ENCODE peak calls at places on chromosome 21, in six cellular contexts. Q, B, V, S, I and H are unnamed samples.
A peak's percentile ranks its signal among the peaks of the same experiment; 100 is the strongest.

GRCh38 chr21:31108969-31109368 is 70.7 kb upstream of the KRTAP19-8 start:
- DNase-seq in Q (peak; percentile 3), B (peak; percentile 42), V (no peak), S (no peak), I (no peak), H (no peak)

GRCh38 chr21:27570306-27570868 is 603.5 kb upstream of the ADAMTS5 start:
- DNase-seq in Q (peak; percentile 90), B (peak; percentile 95), V (no peak), S (peak; percentile 39), I (no peak), H (peak; percentile 96)

GRCh38 chr21:25809013-25809412 is 74.2 kb downstream of the GABPA start:
- DNase-seq in Q (no peak), B (peak; percentile 36), V (no peak), S (no peak), I (no peak), H (peak; percentile 81)

GRCh38 chr21:18384771-18385170 is 18.8 kb downstream of the TMPRSS15 start:
- DNase-seq in Q (no peak), B (peak; percentile 6), V (no peak), S (peak; percentile 1), I (peak; percentile 2), H (peak; percentile 0)

GRCh38 chr21:25708467-25709065 is 26.1 kb downstream of the ATP5PF start:
- DNase-seq in Q (peak; percentile 31), B (peak; percentile 53), V (peak; percentile 42), S (peak; percentile 56), I (peak; percentile 44), H (peak; percentile 8)

GRCh38 chr21:14886001-14886400 is 178.8 kb downstream of the NRIP1 start:
- DNase-seq in Q (no peak), B (no peak), V (no peak), S (no peak), I (no peak), H (no peak)

GRCh38 chr21:14541840-14542495 is 4.1 kb downstream of the SAMSN1 start:
- DNase-seq in Q (no peak), B (no peak), V (peak; percentile 50), S (peak; percentile 64), I (no peak), H (no peak)

GRCh38 chr21:45973475-45974072 is 8.0 kb upstream of the COL6A1 start:
- DNase-seq in Q (peak; percentile 82), B (peak; percentile 90), V (peak; percentile 92), S (peak; percentile 77), I (peak; percentile 26), H (peak; percentile 24)

GRCh38 chr21:32249551-32250280 is 29.1 kb downstream of the MIS18A start:
- DNase-seq in Q (no peak), B (no peak), V (no peak), S (no peak), I (no peak), H (no peak)

GRCh38 chr21:46472246-46472645 is 13.6 kb downstream of the DIP2A start:
- DNase-seq in Q (no peak), B (no peak), V (no peak), S (peak; percentile 71), I (no peak), H (no peak)

GRCh38 chr21:44414291-44415072 is 40.8 kb upstream of the LRRC3 start:
- DNase-seq in Q (no peak), B (no peak), V (no peak), S (no peak), I (no peak), H (no peak)

GRCh38 chr21:26815197-26815596 is 30.0 kb downstream of the ADAMTS1 start:
- DNase-seq in Q (no peak), B (no peak), V (no peak), S (no peak), I (no peak), H (no peak)

GRCh38 chr21:26449161-26449560 is 123.9 kb downstream of the CYYR1 start:
- DNase-seq in Q (peak; percentile 69), B (peak; percentile 88), V (no peak), S (peak; percentile 9), I (no peak), H (peak; percentile 87)

GRCh38 chr21:45698493-45698947 is 55.0 kb downstream of the PCBP3 start:
- DNase-seq in Q (peak; percentile 94), B (peak; percentile 94), V (no peak), S (peak; percentile 14), I (no peak), H (peak; percentile 89)

GRCh38 chr21:17472592-17473271 is 40.1 kb upstream of the CXADR start:
- DNase-seq in Q (no peak), B (no peak), V (no peak), S (no peak), I (no peak), H (no peak)

GRCh38 chr21:46457801-46458314 is 833 bp upstream of the DIP2A start:
- DNase-seq in Q (peak; percentile 55), B (peak; percentile 81), V (peak; percentile 33), S (peak; percentile 49), I (peak; percentile 30), H (peak; percentile 53)

GRCh38 chr21:25550805-25551204 is 56.5 kb downstream of the MRPL39 start:
- DNase-seq in Q (no peak), B (no peak), V (no peak), S (no peak), I (no peak), H (no peak)

GRCh38 chr21:45134677-45135076 is 60.3 kb downstream of the ADARB1 start:
- DNase-seq in Q (no peak), B (no peak), V (no peak), S (no peak), I (no peak), H (no peak)

GRCh38 chr21:44730028-44730395 is 18.6 kb upstream of the TSPEAR start:
- DNase-seq in Q (no peak), B (no peak), V (no peak), S (no peak), I (no peak), H (no peak)

GRCh38 chr21:25857308-25858099 is 122.7 kb downstream of the GABPA start:
- DNase-seq in Q (no peak), B (no peak), V (no peak), S (no peak), I (no peak), H (no peak)

GRCh38 chr21:21177353-21177986 is 179.3 kb downstream of the NCAM2 start:
- DNase-seq in Q (no peak), B (no peak), V (no peak), S (no peak), I (no peak), H (no peak)

GRCh38 chr21:14273736-14274538 is 58.0 kb downstream of the RBM11 start:
- DNase-seq in Q (no peak), B (no peak), V (no peak), S (no peak), I (no peak), H (peak; percentile 28)

GRCh38 chr21:26810266-26810665 is 34.9 kb downstream of the ADAMTS1 start:
- DNase-seq in Q (no peak), B (peak; percentile 33), V (no peak), S (no peak), I (no peak), H (no peak)

GRCh38 chr21:44437696-44438431 is 17.4 kb upstream of the LRRC3 start:
- DNase-seq in Q (no peak), B (no peak), V (no peak), S (no peak), I (no peak), H (no peak)

GRCh38 chr21:36068748-36069398 is 951 bp upstream of the CBR1 start:
- DNase-seq in Q (no peak), B (no peak), V (no peak), S (no peak), I (no peak), H (no peak)

GRCh38 chr21:28793043-28793442 is 199.6 kb downstream of the LTN1 start:
- DNase-seq in Q (peak; percentile 21), B (peak; percentile 63), V (no peak), S (no peak), I (peak; percentile 1), H (no peak)

GRCh38 chr21:45460011-45460565 is 55.1 kb downstream of the COL18A1 start:
- DNase-seq in Q (no peak), B (no peak), V (no peak), S (no peak), I (no peak), H (no peak)

GRCh38 chr21:41393876-41394465 is 32.1 kb upstream of the MX1 start:
- DNase-seq in Q (no peak), B (no peak), V (no peak), S (no peak), I (no peak), H (no peak)
- H3K4me2 ChIP-seq in Q (no peak overlapping the region), B (no peak overlapping the region), V (no peak overlapping the region), S (no peak overlapping the region), I (no peak overlapping the region), H (no peak overlapping the region)

DNA sequence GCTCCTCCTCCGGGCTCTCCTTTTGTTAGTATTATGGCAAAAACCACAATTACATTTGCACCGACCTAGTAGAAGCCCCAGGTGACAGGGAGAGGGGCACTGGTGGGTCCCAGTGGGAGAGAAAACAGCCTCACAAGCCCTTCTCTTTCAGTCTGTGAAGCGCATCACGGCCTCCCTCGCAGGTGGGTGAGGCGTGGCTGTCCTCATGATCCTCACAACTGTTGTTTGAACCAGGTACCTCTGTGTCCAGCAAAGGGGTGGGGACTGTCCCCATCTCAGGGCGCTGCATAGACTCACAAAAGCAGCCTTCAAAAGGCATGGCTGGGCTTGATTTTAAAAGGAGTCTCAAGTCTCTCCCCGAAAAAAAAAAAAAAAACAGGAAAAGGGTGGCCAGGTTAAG is 7.9 kb upstream of the C2CD2 start:
- DNase-seq in Q (no peak), B (no peak), V (no peak), S (no peak), I (no peak), H (no peak)
- H3K4me2 ChIP-seq in Q (no peak overlapping the region), B (no peak overlapping the region), V (no peak overlapping the region), S (peak overlapping the region; percentile 49), I (no peak overlapping the region), H (no peak overlapping the region)

GRCh38 chr21:41185802-41186201 is 17.8 kb downstream of the BACE2 start:
- DNase-seq in Q (no peak), B (no peak), V (no peak), S (no peak), I (no peak), H (no peak)

GRCh38 chr21:41182547-41182946 is 14.6 kb downstream of the BACE2 start:
- DNase-seq in Q (no peak), B (no peak), V (no peak), S (no peak), I (no peak), H (no peak)

GRCh38 chr21:41186763-41187536 is 19.0 kb downstream of the BACE2 start:
- DNase-seq in Q (no peak), B (no peak), V (no peak), S (no peak), I (no peak), H (peak; percentile 40)

GRCh38 chr21:41180752-41181151 is 12.8 kb downstream of the BACE2 start:
- DNase-seq in Q (no peak), B (no peak), V (no peak), S (no peak), I (no peak), H (no peak)

DNA sequence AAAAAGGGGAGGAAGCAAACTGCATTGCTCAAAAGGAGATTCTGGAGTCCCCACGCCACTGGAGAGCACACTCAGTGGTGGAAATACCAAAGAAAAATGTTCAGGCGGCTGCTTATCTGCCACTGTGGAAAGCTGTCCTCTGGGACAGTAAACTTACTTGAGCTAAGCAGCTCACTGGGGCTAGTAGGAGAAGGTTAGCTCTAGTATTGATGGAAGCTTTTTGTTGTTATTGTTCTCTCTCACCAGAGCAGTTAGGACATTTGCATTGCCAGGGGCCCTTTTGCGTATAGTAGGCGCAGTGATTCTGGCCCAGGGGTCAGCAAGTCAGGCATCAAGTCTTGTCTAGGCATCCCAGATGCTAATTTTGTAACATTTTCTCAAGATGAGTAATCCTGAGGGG is 15.6 kb downstream of the BACE2 start:
- DNase-seq in Q (no peak), B (no peak), V (no peak), S (no peak), I (no peak), H (no peak)
- H3K4me2 ChIP-seq in Q (no peak overlapping the region), B (no peak overlapping the region), V (no peak overlapping the region), S (no peak overlapping the region), I (no peak overlapping the region), H (no peak overlapping the region)

GRCh38 chr21:33360281-33360680 is 35.5 kb downstream of the IFNAR1 start:
- DNase-seq in Q (peak; percentile 70), B (peak; percentile 81), V (no peak), S (peak; percentile 66), I (no peak), H (no peak)
- H3K4me2 ChIP-seq in Q (no peak overlapping the region), B (peak overlapping the region; percentile 61), V (no peak overlapping the region), S (peak overlapping the region; percentile 10), I (peak overlapping the region; percentile 86), H (no peak overlapping the region)